ENCODE peak calls at places on chromosomes 12 and 14, in five cellular contexts. E is vagina, H is right cardiac atrium, C is NCI-H1092, B is fibroblast of pulmonary artery. R is an unnamed sample.

GRCh38 chr12:32331133-32331532 is 68.2 kb upstream of the FGD4 start:
- DNase-seq in B (peak), C (no peak), H (no peak), E (no peak), R (no peak)

GRCh38 chr14:90513151-90514014 is 116.6 kb downstream of the CALM1 start:
- DNase-seq in B (peak), E (no peak), C (peak), H (peak), R (peak)

GRCh38 chr14:63276492-63277342 is 42.0 kb downstream of the GPHB5 start:
- DNase-seq in C (peak), E (no peak), B (peak), H (no peak), R (peak)

GRCh38 chr14:64855732-64856527 is 23.8 kb downstream of the SPTB start:
- DNase-seq in H (no peak), B (no peak), C (no peak), E (no peak), R (no peak)

GRCh38 chr14:35380794-35381193 is 23.8 kb downstream of the NFKBIA start:
- DNase-seq in H (no peak), E (no peak), B (no peak), C (no peak), R (no peak)

GRCh38 chr12:110776410-110776809 is 33.7 kb upstream of the PPP1CC start:
- DNase-seq in E (no peak), C (no peak), H (no peak), B (no peak), R (no peak)

GRCh38 chr12:125178222-125178621 is 113.0 kb downstream of the AACS start:
- DNase-seq in E (no peak), C (no peak), B (no peak), H (no peak), R (no peak)

GRCh38 chr12:49548822-49549648 is 10.2 kb downstream of the KCNH3 start:
- DNase-seq in E (no peak), C (no peak), B (no peak), H (no peak), R (no peak)

GRCh38 chr12:51548241-51548640 is 42.8 kb upstream of the SCN8A start:
- DNase-seq in H (no peak), C (no peak), E (no peak), B (no peak), R (no peak)

GRCh38 chr12:23536293-23536692 is 413.2 kb downstream of the SOX5 start:
- DNase-seq in C (peak), H (no peak), E (no peak), B (no peak), R (no peak)

GRCh38 chr12:77845831-77846230 is 15.1 kb downstream of the NAV3 start:
- DNase-seq in C (no peak), H (no peak), E (no peak), B (peak), R (no peak)

GRCh38 chr12:122732611-122733010 is 2.0 kb upstream of the HCAR1 start:
- DNase-seq in B (no peak), H (no peak), C (no peak), E (no peak), R (no peak)

GRCh38 chr12:22684124-22684523 is 59.2 kb downstream of the ETNK1 start:
- DNase-seq in H (no peak), E (no peak), C (no peak), B (no peak), R (no peak)

GRCh38 chr14:32601908-32602307 is 272.8 kb downstream of the AKAP6 start:
- DNase-seq in B (peak), H (no peak), E (no peak), C (no peak), R (no peak)

GRCh38 chr14:54771411-54772027 is 131.1 kb downstream of the GCH1 start:
- DNase-seq in H (no peak), C (no peak), E (no peak), B (no peak), R (no peak)

GRCh38 chr14:32900602-32901001 is 38.1 kb upstream of the NPAS3 start:
- DNase-seq in B (peak), H (no peak), E (no peak), C (no peak), R (no peak)

GRCh38 chr14:82720431-82720830 is 1186.8 kb upstream of the SEL1L start:
- DNase-seq in H (no peak), B (no peak), C (no peak), E (no peak), R (no peak)

GRCh38 chr14:54652188-54652889 is 85.4 kb downstream of the SAMD4A start:
- DNase-seq in C (no peak), B (peak), E (no peak), H (peak), R (no peak)

GRCh38 chr14:99471731-99472130 is 8.9 kb downstream of the SETD3 start:
- DNase-seq in E (no peak), B (no peak), C (no peak), H (no peak), R (no peak)

GRCh38 chr14:90301580-90302181 is 30.1 kb downstream of the NRDE2 start:
- DNase-seq in C (no peak), H (no peak), B (peak), E (no peak), R (peak)

GRCh38 chr12:104612381-104612780 is 155.6 kb downstream of the CHST11 start:
- DNase-seq in H (no peak), E (no peak), B (no peak), C (no peak), R (no peak)

GRCh38 chr12:25644964-25645363 is 91.9 kb upstream of the LMNTD1 start:
- DNase-seq in B (no peak), H (no peak), E (no peak), C (no peak), R (no peak)

GRCh38 chr14:97266653-97267052 is 469.5 kb downstream of the VRK1 start:
- DNase-seq in C (no peak), H (no peak), E (no peak), B (no peak), R (no peak)

GRCh38 chr14:92877757-92878431 is 45.1 kb upstream of the CHGA start:
- DNase-seq in E (no peak), C (no peak), B (peak), H (no peak), R (no peak)

GRCh38 chr14:85534435-85534834 is 4.5 kb downstream of the FLRT2 start:
- DNase-seq in H (no peak), E (no peak), B (peak), C (no peak), R (no peak)

GRCh38 chr12:57632898-57633825 is at the start of gene B4GALNT1:
- DNase-seq in C (peak), H (peak), E (no peak), B (peak), R (peak)

GRCh38 chr14:63988579-63988978 is 135.8 kb downstream of the SYNE2 start:
- DNase-seq in H (no peak), E (no peak), C (no peak), B (no peak), R (no peak)

GRCh38 chr14:97688626-97689336 is 891.6 kb downstream of the VRK1 start:
- DNase-seq in C (no peak), H (no peak), E (no peak), B (no peak), R (no peak)

GRCh38 chr14:96083667-96084320 is 44.6 kb downstream of the C14orf132 start:
- DNase-seq in E (no peak), H (no peak), C (peak), B (no peak), R (peak)

GRCh38 chr12:55847033-55847432 is 4.3 kb upstream of the MMP19 start:
- DNase-seq in B (peak), H (peak), C (no peak), E (no peak), R (no peak)

GRCh38 chr12:3214508-3215365 is 137.6 kb downstream of the TSPAN9 start:
- DNase-seq in B (no peak), E (no peak), C (peak), H (no peak), R (peak)

GRCh38 chr12:14148489-14149240 is 167.3 kb upstream of the GRIN2B start:
- DNase-seq in B (no peak), E (no peak), H (no peak), C (no peak), R (no peak)

GRCh38 chr12:30823764-30824163 is 69.0 kb upstream of the CAPRIN2 start:
- DNase-seq in B (no peak), H (no peak), E (peak), C (no peak), R (no peak)

R was measured in NCI-H1694.